ENCODE peak calls at places on chromosome 22, in five cellular contexts. One of them, this sample, is unnamed.

GRCh38 chr22:23697031-23697970 is 6.5 kb downstream of the RGL4 start:
- DNase-seq in non-pigmented ciliary epithelial cell: no peak
- DNase-seq in Peyer's patch: no peak
- DNase-seq in activated T-helper 1 cell treated with Interleukin-2 at 50 U/mL for 16 hours: no peak
- DNase-seq in T-cell: no peak
- DNase-seq in this sample: no peak

GRCh38 chr22:38681784-38682335 is at the start of gene TOMM22:
- DNase-seq in non-pigmented ciliary epithelial cell: no peak
- DNase-seq in Peyer's patch: peak; percentile 83
- DNase-seq in activated T-helper 1 cell treated with Interleukin-2 at 50 U/mL for 16 hours: peak; percentile 79
- DNase-seq in T-cell: peak; percentile 86
- DNase-seq in this sample: peak; percentile 75

GRCh38 chr22:46726066-46726985 is 11.7 kb downstream of the CERK start:
- DNase-seq in non-pigmented ciliary epithelial cell: no peak
- DNase-seq in Peyer's patch: no peak
- DNase-seq in activated T-helper 1 cell treated with Interleukin-2 at 50 U/mL for 16 hours: no peak
- DNase-seq in T-cell: no peak
- DNase-seq in this sample: no peak

GRCh38 chr22:43101306-43101705 is 9.2 kb upstream of the BIK start:
- DNase-seq in non-pigmented ciliary epithelial cell: no peak
- DNase-seq in Peyer's patch: no peak
- DNase-seq in activated T-helper 1 cell treated with Interleukin-2 at 50 U/mL for 16 hours: no peak
- DNase-seq in T-cell: no peak
- DNase-seq in this sample: no peak

GRCh38 chr22:17135153-17135760 is 14.1 kb upstream of the TMEM121B start:
- DNase-seq in non-pigmented ciliary epithelial cell: no peak
- DNase-seq in Peyer's patch: no peak
- DNase-seq in activated T-helper 1 cell treated with Interleukin-2 at 50 U/mL for 16 hours: no peak
- DNase-seq in T-cell: no peak
- DNase-seq in this sample: no peak

GRCh38 chr22:40610329-40610850 is 26.1 kb downstream of the MRTFA start:
- DNase-seq in non-pigmented ciliary epithelial cell: no peak
- DNase-seq in Peyer's patch: no peak
- DNase-seq in activated T-helper 1 cell treated with Interleukin-2 at 50 U/mL for 16 hours: no peak
- DNase-seq in T-cell: no peak
- DNase-seq in this sample: no peak

GRCh38 chr22:37044634-37045625 is 6.6 kb upstream of the KCTD17 start:
- DNase-seq in non-pigmented ciliary epithelial cell: no peak
- DNase-seq in Peyer's patch: no peak
- DNase-seq in activated T-helper 1 cell treated with Interleukin-2 at 50 U/mL for 16 hours: no peak
- DNase-seq in T-cell: no peak
- DNase-seq in this sample: no peak

GRCh38 chr22:20174785-20175596 is 24.1 kb upstream of the CCDC188 start:
- DNase-seq in non-pigmented ciliary epithelial cell: no peak
- DNase-seq in Peyer's patch: no peak
- DNase-seq in activated T-helper 1 cell treated with Interleukin-2 at 50 U/mL for 16 hours: no peak
- DNase-seq in T-cell: no peak
- DNase-seq in this sample: no peak

GRCh38 chr22:46150615-46151423 is 493 bp downstream of the PPARA start:
- DNase-seq in non-pigmented ciliary epithelial cell: no peak
- DNase-seq in Peyer's patch: peak; percentile 40
- DNase-seq in activated T-helper 1 cell treated with Interleukin-2 at 50 U/mL for 16 hours: peak; percentile 35
- DNase-seq in T-cell: peak; percentile 56
- DNase-seq in this sample: peak; percentile 55

GRCh38 chr22:33418483-33418882 is 360.3 kb upstream of the SYN3 start:
- DNase-seq in non-pigmented ciliary epithelial cell: no peak
- DNase-seq in Peyer's patch: no peak
- DNase-seq in activated T-helper 1 cell treated with Interleukin-2 at 50 U/mL for 16 hours: no peak
- DNase-seq in T-cell: no peak
- DNase-seq in this sample: no peak

GRCh38 chr22:24455751-24456426 is 28.5 kb downstream of the ADORA2A start:
- DNase-seq in non-pigmented ciliary epithelial cell: no peak
- DNase-seq in Peyer's patch: no peak
- DNase-seq in activated T-helper 1 cell treated with Interleukin-2 at 50 U/mL for 16 hours: no peak
- DNase-seq in T-cell: no peak
- DNase-seq in this sample: no peak

GRCh38 chr22:37249946-37250345 is 5.9 kb upstream of the RAC2 start:
- DNase-seq in non-pigmented ciliary epithelial cell: no peak
- DNase-seq in Peyer's patch: no peak
- DNase-seq in activated T-helper 1 cell treated with Interleukin-2 at 50 U/mL for 16 hours: no peak
- DNase-seq in T-cell: no peak
- DNase-seq in this sample: no peak

GRCh38 chr22:44186737-44187136 is 6.0 kb downstream of the PARVG start:
- DNase-seq in non-pigmented ciliary epithelial cell: no peak
- DNase-seq in Peyer's patch: no peak
- DNase-seq in activated T-helper 1 cell treated with Interleukin-2 at 50 U/mL for 16 hours: no peak
- DNase-seq in T-cell: no peak
- DNase-seq in this sample: peak; percentile 1

GRCh38 chr22:30697975-30698374 is 3.3 kb downstream of the OSBP2 start:
- DNase-seq in non-pigmented ciliary epithelial cell: no peak
- DNase-seq in Peyer's patch: no peak
- DNase-seq in activated T-helper 1 cell treated with Interleukin-2 at 50 U/mL for 16 hours: no peak
- DNase-seq in T-cell: no peak
- DNase-seq in this sample: no peak

GRCh38 chr22:29267858-29268510 is at the start of the genes EWSR1 and RHBDD3:
- DNase-seq in non-pigmented ciliary epithelial cell: peak; percentile 86
- DNase-seq in Peyer's patch: peak; percentile 89
- DNase-seq in activated T-helper 1 cell treated with Interleukin-2 at 50 U/mL for 16 hours: peak; percentile 92
- DNase-seq in T-cell: peak; percentile 98
- DNase-seq in this sample: peak; percentile 97

GRCh38 chr22:23144432-23144831 is 845 bp upstream of the RAB36 start:
- DNase-seq in non-pigmented ciliary epithelial cell: no peak
- DNase-seq in Peyer's patch: no peak
- DNase-seq in activated T-helper 1 cell treated with Interleukin-2 at 50 U/mL for 16 hours: no peak
- DNase-seq in T-cell: no peak
- DNase-seq in this sample: no peak

GRCh38 chr22:37254867-37255233 is 10.8 kb upstream of the RAC2 start:
- DNase-seq in non-pigmented ciliary epithelial cell: peak; percentile 20
- DNase-seq in Peyer's patch: no peak
- DNase-seq in activated T-helper 1 cell treated with Interleukin-2 at 50 U/mL for 16 hours: no peak
- DNase-seq in T-cell: no peak
- DNase-seq in this sample: no peak

GRCh38 chr22:32788884-32789624 is 12.5 kb upstream of the TIMP3 start:
- DNase-seq in non-pigmented ciliary epithelial cell: no peak
- DNase-seq in Peyer's patch: no peak
- DNase-seq in activated T-helper 1 cell treated with Interleukin-2 at 50 U/mL for 16 hours: no peak
- DNase-seq in T-cell: no peak
- DNase-seq in this sample: no peak

GRCh38 chr22:49971232-49972162 is 10.9 kb downstream of the PIM3 start:
- DNase-seq in non-pigmented ciliary epithelial cell: no peak
- DNase-seq in Peyer's patch: peak; percentile 68
- DNase-seq in activated T-helper 1 cell treated with Interleukin-2 at 50 U/mL for 16 hours: no peak
- DNase-seq in T-cell: no peak
- DNase-seq in this sample: peak; percentile 40

GRCh38 chr22:35258144-35258988 is 1.1 kb downstream of the HMGXB4 start:
- DNase-seq in non-pigmented ciliary epithelial cell: no peak
- DNase-seq in Peyer's patch: peak; percentile 17
- DNase-seq in activated T-helper 1 cell treated with Interleukin-2 at 50 U/mL for 16 hours: no peak
- DNase-seq in T-cell: no peak
- DNase-seq in this sample: no peak

GRCh38 chr22:44460287-44461082 is 37.5 kb downstream of the RTL6 start:
- DNase-seq in non-pigmented ciliary epithelial cell: no peak
- DNase-seq in Peyer's patch: peak; percentile 6
- DNase-seq in activated T-helper 1 cell treated with Interleukin-2 at 50 U/mL for 16 hours: no peak
- DNase-seq in T-cell: no peak
- DNase-seq in this sample: no peak

GRCh38 chr22:19149047-19149883 is 827 bp downstream of the GSC2 start:
- DNase-seq in non-pigmented ciliary epithelial cell: no peak
- DNase-seq in Peyer's patch: no peak
- DNase-seq in activated T-helper 1 cell treated with Interleukin-2 at 50 U/mL for 16 hours: no peak
- DNase-seq in T-cell: peak; percentile 42
- DNase-seq in this sample: no peak

GRCh38 chr22:41123151-41123550 is 30.8 kb downstream of the EP300 start:
- DNase-seq in non-pigmented ciliary epithelial cell: peak; percentile 9
- DNase-seq in Peyer's patch: no peak
- DNase-seq in activated T-helper 1 cell treated with Interleukin-2 at 50 U/mL for 16 hours: no peak
- DNase-seq in T-cell: no peak
- DNase-seq in this sample: no peak

GRCh38 chr22:23418159-23418788 is 161.8 kb downstream of the IGLL1 start:
- DNase-seq in non-pigmented ciliary epithelial cell: no peak
- DNase-seq in Peyer's patch: no peak
- DNase-seq in activated T-helper 1 cell treated with Interleukin-2 at 50 U/mL for 16 hours: no peak
- DNase-seq in T-cell: no peak
- DNase-seq in this sample: no peak

GRCh38 chr22:49373289-49373666 is 454.4 kb downstream of the BRD1 start:
- DNase-seq in non-pigmented ciliary epithelial cell: no peak
- DNase-seq in Peyer's patch: no peak
- DNase-seq in activated T-helper 1 cell treated with Interleukin-2 at 50 U/mL for 16 hours: no peak
- DNase-seq in T-cell: no peak
- DNase-seq in this sample: no peak

GRCh38 chr22:42425337-42425988 is 6.7 kb downstream of the NFAM1 start:
- DNase-seq in non-pigmented ciliary epithelial cell: no peak
- DNase-seq in Peyer's patch: no peak
- DNase-seq in activated T-helper 1 cell treated with Interleukin-2 at 50 U/mL for 16 hours: no peak
- DNase-seq in T-cell: no peak
- DNase-seq in this sample: no peak

GRCh38 chr22:47574551-47574950 is 812.1 kb downstream of the TBC1D22A start:
- DNase-seq in non-pigmented ciliary epithelial cell: no peak
- DNase-seq in Peyer's patch: no peak
- DNase-seq in activated T-helper 1 cell treated with Interleukin-2 at 50 U/mL for 16 hours: no peak
- DNase-seq in T-cell: no peak
- DNase-seq in this sample: no peak

GRCh38 chr22:19038164-19038546 is 84.1 kb downstream of the DGCR2 start:
- DNase-seq in non-pigmented ciliary epithelial cell: no peak
- DNase-seq in Peyer's patch: no peak
- DNase-seq in activated T-helper 1 cell treated with Interleukin-2 at 50 U/mL for 16 hours: no peak
- DNase-seq in T-cell: no peak
- DNase-seq in this sample: no peak

GRCh38 chr22:33568934-33569496 is 351.3 kb downstream of the LARGE1 start:
- DNase-seq in non-pigmented ciliary epithelial cell: no peak
- DNase-seq in Peyer's patch: no peak
- DNase-seq in activated T-helper 1 cell treated with Interleukin-2 at 50 U/mL for 16 hours: no peak
- DNase-seq in T-cell: no peak
- DNase-seq in this sample: no peak

GRCh38 chr22:50473855-50474671 is 772 bp downstream of the SBF1 start:
- DNase-seq in non-pigmented ciliary epithelial cell: peak; percentile 13
- DNase-seq in Peyer's patch: no peak
- DNase-seq in activated T-helper 1 cell treated with Interleukin-2 at 50 U/mL for 16 hours: no peak
- DNase-seq in T-cell: no peak
- DNase-seq in this sample: no peak

GRCh38 chr22:26536056-26536761 is 23.9 kb upstream of the TFIP11 start:
- DNase-seq in non-pigmented ciliary epithelial cell: no peak
- DNase-seq in Peyer's patch: no peak
- DNase-seq in activated T-helper 1 cell treated with Interleukin-2 at 50 U/mL for 16 hours: no peak
- DNase-seq in T-cell: no peak
- DNase-seq in this sample: no peak

GRCh38 chr22:23204541-23205157 is 24.3 kb downstream of the BCR start:
- DNase-seq in non-pigmented ciliary epithelial cell: no peak
- DNase-seq in Peyer's patch: no peak
- DNase-seq in activated T-helper 1 cell treated with Interleukin-2 at 50 U/mL for 16 hours: no peak
- DNase-seq in T-cell: no peak
- DNase-seq in this sample: no peak

GRCh38 chr22:46105494-46106278 is 44.6 kb upstream of the PPARA start:
- DNase-seq in non-pigmented ciliary epithelial cell: no peak
- DNase-seq in Peyer's patch: no peak
- DNase-seq in activated T-helper 1 cell treated with Interleukin-2 at 50 U/mL for 16 hours: no peak
- DNase-seq in T-cell: no peak
- DNase-seq in this sample: no peak